ENCODE peak calls at places on chromosomes 3 and 15, in eight cellular contexts. J is stomach; G is psoas muscle; Y is upper lobe of right lung; Z is HepG2; V is thyroid gland; M is uterus; S is CD8-positive, alpha-beta T cell. U is an unnamed sample.

GRCh38 chr3:13870902-13871301 is 9.0 kb downstream of the WNT7A start:
- DNase-seq in V (no peak), S (no peak), M (no peak), Y (no peak), J (no peak), Z (no peak), G (no peak), U (no peak)

GRCh38 chr3:52041118-52041847 is 15.1 kb downstream of the DUSP7 start:
- DNase-seq in Y (no peak), G (no peak), J (no peak), M (no peak), V (no peak), Z (peak; percentile 38), S (no peak), U (no peak)

GRCh38 chr15:63835211-63835568 is 1.4 kb upstream of the HERC1 start:
- DNase-seq in G (no peak), V (no peak), Y (no peak), M (no peak), J (no peak), S (no peak), Z (no peak), U (no peak)

GRCh38 chr15:78353093-78353492 is 12.9 kb downstream of the CRABP1 start:
- DNase-seq in Z (peak; percentile 22), M (no peak), G (no peak), Y (no peak), V (no peak), S (no peak), J (no peak), U (no peak)

GRCh38 chr15:78065284-78065872 is 12.1 kb downstream of the TBC1D2B start:
- DNase-seq in G (peak; percentile 81), Z (peak; percentile 99), S (no peak), V (peak; percentile 46), J (peak; percentile 47), M (peak; percentile 89), Y (peak; percentile 78), U (peak; percentile 97)

GRCh38 chr3:69763976-69764851 is 24.9 kb downstream of the MITF start:
- DNase-seq in J (no peak), Z (no peak), Y (no peak), M (no peak), S (no peak), G (no peak), V (no peak), U (no peak)

GRCh38 chr15:32107477-32108080 is 77.3 kb downstream of the CHRNA7 start:
- DNase-seq in S (no peak), Z (no peak), V (no peak), M (no peak), J (no peak), G (no peak), Y (no peak), U (no peak)

GRCh38 chr3:79011821-79012529 is 755.8 kb downstream of the ROBO1 start:
- DNase-seq in G (peak; percentile 52), M (no peak), Y (no peak), Z (no peak), V (no peak), J (no peak), S (no peak), U (no peak)

GRCh38 chr3:158748237-158748828 is 16.1 kb upstream of the RARRES1 start:
- DNase-seq in G (peak; percentile 62), Z (no peak), Y (peak; percentile 79), V (peak; percentile 15), M (no peak), J (peak; percentile 30), S (no peak), U (peak; percentile 35)

GRCh38 chr3:50345586-50345985 is at the start of gene ZMYND10:
- DNase-seq in J (peak; percentile 79), Y (peak; percentile 88), V (peak; percentile 61), M (peak; percentile 55), S (peak; percentile 54), Z (no peak), G (peak; percentile 81), U (peak; percentile 78)

GRCh38 chr15:31326729-31327673 is at the start of gene KLF13:
- DNase-seq in Z (no peak), Y (peak; percentile 90), J (peak; percentile 74), M (no peak), V (peak; percentile 72), S (peak; percentile 61), G (peak; percentile 84), U (peak; percentile 63)

GRCh38 chr3:42115223-42115622 is 24.1 kb downstream of the TRAK1 start:
- DNase-seq in J (no peak), M (no peak), V (no peak), G (peak; percentile 89), Y (no peak), Z (peak; percentile 43), S (no peak), U (no peak)

GRCh38 chr15:60751985-60752952 is 273.3 kb upstream of the ICE2 start:
- DNase-seq in Y (no peak), V (peak; percentile 42), G (peak; percentile 57), J (peak; percentile 35), Z (peak; percentile 96), S (no peak), M (peak; percentile 47), U (peak; percentile 88)

GRCh38 chr3:127804141-127804540 is 18.2 kb downstream of the MGLL start:
- DNase-seq in V (no peak), M (no peak), Y (no peak), G (peak; percentile 36), S (no peak), J (no peak), Z (no peak), U (no peak)

GRCh38 chr3:153601422-153601853 is 439.4 kb downstream of the RAP2B start:
- DNase-seq in G (no peak), M (no peak), Z (no peak), V (no peak), Y (no peak), J (no peak), S (no peak), U (no peak)

GRCh38 chr3:44529927-44530326 is 25.1 kb upstream of the ZKSCAN7 start:
- DNase-seq in J (no peak), Y (no peak), G (no peak), V (no peak), M (no peak), Z (no peak), S (no peak), U (peak; percentile 5)

GRCh38 chr15:101100593-101101442 is 151.0 kb downstream of the CHSY1 start:
- DNase-seq in G (peak; percentile 18), Z (no peak), Y (no peak), M (no peak), S (no peak), V (no peak), J (no peak), U (no peak)

GRCh38 chr15:101100118-101100517 is 151.7 kb downstream of the CHSY1 start:
- DNase-seq in Z (no peak), Y (no peak), V (no peak), S (no peak), M (no peak), G (peak; percentile 8), J (no peak), U (no peak)

GRCh38 chr15:101099183-101099582 is 152.7 kb downstream of the CHSY1 start:
- DNase-seq in S (no peak), M (no peak), V (no peak), G (peak; percentile 12), J (no peak), Z (no peak), Y (no peak), U (no peak)

GRCh38 chr15:101093959-101094358 is 157.9 kb downstream of the CHSY1 start:
- DNase-seq in J (no peak), Y (no peak), Z (no peak), G (no peak), S (no peak), M (no peak), V (no peak), U (no peak)

DNA sequence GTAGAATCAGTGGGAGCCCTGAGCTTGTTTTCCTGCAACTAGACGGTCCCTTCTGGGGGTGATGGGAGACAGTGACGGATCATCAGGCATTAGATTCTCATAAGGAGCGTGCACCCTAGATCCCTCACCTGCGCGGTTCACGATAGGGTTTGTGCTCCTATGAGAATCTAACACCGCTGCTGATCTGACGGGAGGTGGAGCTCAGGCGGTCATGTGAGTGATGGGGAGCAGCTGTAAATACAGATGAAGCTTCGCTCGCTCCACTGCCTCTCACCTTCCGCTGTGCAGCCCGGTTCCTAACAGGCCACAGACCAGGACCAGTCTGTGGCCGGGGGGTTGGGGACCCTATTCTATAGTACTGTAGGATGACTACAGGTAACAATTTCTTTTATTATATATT is 154.7 kb downstream of the CHSY1 start:
- DNase-seq in Z (no peak), V (no peak), M (no peak), G (no peak), J (no peak), Y (no peak), S (no peak), U (no peak)
- H3K4me1 ChIP-seq in Z (peaks cover 9% of the 10 kb centered on the region), V (peaks cover 10% of the 10 kb centered on the region), M (no peaks in the 10 kb centered on the region), G (peaks cover 2% of the 10 kb centered on the region), J (no peaks in the 10 kb centered on the region), Y (peaks cover 7% of the 10 kb centered on the region), S (no peaks in the 10 kb centered on the region), U (no peaks in the 10 kb centered on the region)

GRCh38 chr3:30631237-30631961 is 25.0 kb downstream of the TGFBR2 start:
- DNase-seq in G (no peak), M (no peak), S (no peak), J (no peak), Y (no peak), Z (peak; percentile 66), V (no peak), U (no peak)
- H3K4me1 ChIP-seq in G (peaks cover 82% of the 10 kb centered on the region), M (peaks cover 16% of the 10 kb centered on the region), S (peaks cover 99% of the 10 kb centered on the region), J (peaks cover 100% of the 10 kb centered on the region), Y (peaks cover 96% of the 10 kb centered on the region), Z (peaks cover 100% of the 10 kb centered on the region), V (peaks cover 40% of the 10 kb centered on the region), U (peaks cover 59% of the 10 kb centered on the region)

GRCh38 chr15:70079831-70080230 is 17.9 kb downstream of the TLE3 start:
- DNase-seq in S (no peak), J (no peak), V (no peak), Y (no peak), G (no peak), M (no peak), Z (no peak), U (no peak)
- H3K4me1 ChIP-seq in S (peaks cover 24% of the 10 kb centered on the region), J (peaks cover 72% of the 10 kb centered on the region), V (peaks cover 5% of the 10 kb centered on the region), Y (peaks cover 23% of the 10 kb centered on the region), G (peaks cover 23% of the 10 kb centered on the region), M (no peaks in the 10 kb centered on the region), Z (peaks cover 48% of the 10 kb centered on the region), U (peaks cover 9% of the 10 kb centered on the region)

GRCh38 chr15:74789171-74789627 is 7.3 kb downstream of the CSK start:
- DNase-seq in Y (peak; percentile 63), J (peak; percentile 75), M (no peak), G (no peak), S (no peak), Z (no peak), V (peak; percentile 38), U (no peak)
- H3K4me1 ChIP-seq in Y (peaks cover 92% of the 10 kb centered on the region), J (peaks cover 100% of the 10 kb centered on the region), M (peaks cover 30% of the 10 kb centered on the region), G (peaks cover 79% of the 10 kb centered on the region), S (peaks cover 93% of the 10 kb centered on the region), Z (peaks cover 36% of the 10 kb centered on the region), V (peaks cover 92% of the 10 kb centered on the region), U (peaks cover 26% of the 10 kb centered on the region)

GRCh38 chr15:45642203-45642932 is 7.5 kb downstream of the SQOR start:
- DNase-seq in V (no peak), Z (no peak), G (peak; percentile 57), S (no peak), M (no peak), Y (no peak), J (no peak), U (peak; percentile 55)
- H3K4me1 ChIP-seq in V (peaks cover 60% of the 10 kb centered on the region), Z (peaks cover 65% of the 10 kb centered on the region), G (peaks cover 95% of the 10 kb centered on the region), S (peaks cover 15% of the 10 kb centered on the region), M (peaks cover 6% of the 10 kb centered on the region), Y (peaks cover 95% of the 10 kb centered on the region), J (peaks cover 98% of the 10 kb centered on the region), U (peaks cover 53% of the 10 kb centered on the region)

GRCh38 chr3:108088697-108089096 is 2.1 kb downstream of the CD47 start:
- DNase-seq in J (no peak), S (no peak), G (no peak), Y (no peak), V (no peak), Z (no peak), M (no peak), U (no peak)
- H3K4me1 ChIP-seq in J (peaks cover 59% of the 10 kb centered on the region), S (peaks cover 70% of the 10 kb centered on the region), G (peaks cover 7% of the 10 kb centered on the region), Y (peaks cover 25% of the 10 kb centered on the region), V (peaks cover 10% of the 10 kb centered on the region), Z (peaks cover 9% of the 10 kb centered on the region), M (no peaks in the 10 kb centered on the region), U (peaks cover 28% of the 10 kb centered on the region)